ENCODE peak calls at places on chromosomes 11 and 22, in four cellular contexts. M, T, R and G are unnamed samples.

GRCh38 chr11:122633219-122633829 is 22.2 kb upstream of the UBASH3B start:
- DNase-seq in M (peak), T (no peak), R (no peak), G (no peak)

GRCh38 chr22:38315801-38316339 is 1.4 kb downstream of the CSNK1E start:
- DNase-seq in M (no peak), T (no peak), R (no peak), G (no peak)

GRCh38 chr11:48052183-48053040 is 72.1 kb downstream of the PTPRJ start:
- DNase-seq in M (no peak), T (peak), R (no peak), G (no peak)

GRCh38 chr22:40237241-40237640 is 59.5 kb downstream of the TNRC6B start:
- DNase-seq in T (no peak), M (no peak), R (no peak), G (no peak)

GRCh38 chr11:71420455-71421241 is 27.5 kb downstream of the DHCR7 start:
- DNase-seq in R (no peak), T (no peak), M (peak), G (no peak)

GRCh38 chr22:50711446-50712340 is 26.3 kb upstream of the ACR start:
- DNase-seq in T (peak), R (no peak), M (no peak), G (no peak)

GRCh38 chr22:38115423-38116205 is 5.1 kb upstream of the BAIAP2L2 start:
- DNase-seq in T (no peak), R (no peak), M (no peak), G (no peak)

GRCh38 chr22:37880668-37881440 is 25.2 kb upstream of the MICALL1 start:
- DNase-seq in R (no peak), M (no peak), T (no peak), G (no peak)

GRCh38 chr11:93585758-93586157 is 42.6 kb upstream of the SMCO4 start:
- DNase-seq in T (no peak), R (no peak), M (peak), G (no peak)

GRCh38 chr22:36881504-36882245 is 20.9 kb downstream of the NCF4 start:
- DNase-seq in T (no peak), M (no peak), R (no peak), G (no peak)

DNA sequence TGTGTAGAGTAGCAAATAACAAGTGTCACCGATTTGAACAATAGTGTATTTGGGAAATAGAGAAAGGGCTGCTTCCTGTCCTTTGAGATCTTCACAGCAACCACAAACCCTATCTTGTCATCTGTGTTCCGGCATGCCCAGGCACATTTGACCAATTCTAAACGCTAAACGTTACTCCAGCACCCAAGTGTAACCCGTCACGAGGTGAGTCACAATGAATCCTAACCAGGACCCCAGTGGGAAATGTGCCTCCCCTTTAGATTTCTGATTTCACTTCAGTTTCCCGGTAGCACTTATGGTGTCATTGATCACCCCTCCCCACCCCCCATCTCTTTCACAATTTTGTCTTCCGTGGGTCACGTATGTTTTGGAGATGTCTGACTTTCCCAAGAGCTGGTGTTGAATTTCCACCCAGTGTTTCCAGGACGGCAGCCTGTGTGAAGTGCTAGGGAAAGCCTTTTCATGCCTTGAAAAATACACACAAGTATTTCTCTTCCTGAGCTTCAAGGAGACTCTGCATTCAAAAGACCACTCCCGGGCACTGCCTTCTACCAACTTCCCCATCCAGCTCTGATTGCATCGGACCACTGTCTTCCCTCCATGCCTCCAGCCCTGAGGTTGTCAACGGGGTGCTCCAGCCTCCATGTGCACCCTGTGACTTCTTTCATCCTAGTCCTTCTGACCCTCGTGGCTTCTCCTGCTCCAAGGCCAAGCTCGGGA is 10.5 kb upstream of the C11orf24 start:
- DNase-seq in T (no peak), R (peak), M (no peak), G (no peak)
- H3K4me3 ChIP-seq in T (no peak), R (no peak), M (no peak), G (no peak)

GRCh38 chr11:59602432-59602831 is 13.1 kb downstream of the OSBP start:
- DNase-seq in R (no peak), M (no peak), T (no peak), G (no peak)
- TF ChIP-seq CTCF in R (no peak), M (no peak), T (no peak), G (no peak)

GRCh38 chr22:23763579-23764331 is 965 bp downstream of the C22orf15 start:
- DNase-seq in T (peak), M (no peak), R (no peak), G (no peak)

GRCh38 chr22:23762866-23763578 is at the start of gene C22orf15:
- DNase-seq in R (no peak), T (no peak), M (no peak), G (no peak)

GRCh38 chr22:23767673-23768548 is at the start of gene CHCHD10:
- DNase-seq in T (peak), R (peak), M (peak), G (no peak)

GRCh38 chr22:23767303-23767672 is 484 bp downstream of the CHCHD10 start:
- DNase-seq in T (no peak), R (no peak), M (no peak), G (no peak)

DNA sequence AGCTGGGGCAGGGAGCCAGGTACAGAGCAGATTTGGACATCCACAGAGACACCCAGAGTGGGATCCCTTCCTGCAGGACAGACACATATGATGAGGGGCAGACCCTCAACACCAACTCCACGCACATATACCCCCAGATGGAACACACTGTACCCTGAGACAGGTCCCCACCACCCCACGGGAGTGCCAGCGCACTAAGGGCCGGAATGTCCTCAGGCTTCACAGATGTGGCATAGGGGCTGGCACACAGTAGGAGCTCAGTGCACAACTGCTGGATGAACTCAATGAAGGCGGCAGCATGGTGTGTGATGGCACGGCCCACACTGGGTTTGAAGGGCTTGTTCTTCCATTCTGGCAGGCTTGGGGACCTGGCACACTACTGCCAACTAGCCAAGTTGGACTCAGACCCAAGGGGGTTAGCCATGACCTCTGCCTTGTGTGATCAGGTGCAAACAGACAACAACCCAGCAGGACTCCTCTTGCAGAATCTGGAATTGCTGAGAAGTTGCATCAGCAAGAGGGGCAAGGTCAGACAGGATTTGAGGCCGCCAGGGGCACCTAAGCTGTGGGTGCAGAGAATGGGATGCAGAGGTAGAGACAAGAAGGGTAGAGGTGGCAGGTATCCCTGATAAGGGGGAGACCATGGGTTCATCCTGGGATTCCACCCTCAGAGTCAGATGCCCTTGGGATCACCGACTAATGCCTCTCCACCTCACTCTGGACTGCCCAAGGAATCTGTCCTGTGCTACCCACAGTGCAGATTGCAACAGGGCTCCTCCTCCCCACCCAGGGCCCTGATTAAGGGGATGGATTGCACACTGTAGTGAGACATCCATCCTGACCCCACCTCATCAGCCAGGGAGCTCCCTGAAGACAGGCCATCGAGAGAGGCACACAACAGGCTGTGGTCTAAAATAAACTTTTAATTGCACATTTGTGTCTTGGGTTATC is 2.4 kb downstream of the C22orf15 start:
- DNase-seq in M (no peak), T (no peak), R (no peak), G (no peak)
- H3K4me3 ChIP-seq in M (no peak), T (no peak), R (no peak), G (no peak)

DNA sequence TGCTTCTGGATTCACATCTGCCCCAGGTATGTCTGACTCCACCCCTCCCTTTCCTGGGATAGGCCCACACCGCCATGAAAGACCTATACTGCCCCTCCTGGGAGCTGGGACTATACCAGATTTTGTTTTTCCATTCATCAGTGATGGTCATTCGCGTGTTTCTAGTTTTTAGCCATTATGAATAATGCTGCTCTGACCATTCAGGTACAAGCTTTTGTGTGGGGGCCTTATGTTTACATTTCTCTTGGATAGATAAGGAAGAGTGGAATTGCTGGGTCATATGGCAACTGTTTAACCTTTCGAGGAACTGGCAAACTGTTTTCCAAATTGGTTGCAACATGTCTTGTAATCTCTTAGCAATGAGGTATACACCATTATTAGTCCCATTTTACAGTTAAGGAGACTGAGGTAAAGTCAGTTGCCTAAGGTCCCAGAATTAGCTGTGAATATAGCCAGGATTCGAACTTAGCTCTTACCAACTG is 1.2 kb upstream of the TBC1D10A start:
- DNase-seq in M (no peak), R (no peak), T (no peak), G (no peak)
- TF ChIP-seq CTCF in M (no peak), R (no peak), T (peak), G (no peak)

DNA sequence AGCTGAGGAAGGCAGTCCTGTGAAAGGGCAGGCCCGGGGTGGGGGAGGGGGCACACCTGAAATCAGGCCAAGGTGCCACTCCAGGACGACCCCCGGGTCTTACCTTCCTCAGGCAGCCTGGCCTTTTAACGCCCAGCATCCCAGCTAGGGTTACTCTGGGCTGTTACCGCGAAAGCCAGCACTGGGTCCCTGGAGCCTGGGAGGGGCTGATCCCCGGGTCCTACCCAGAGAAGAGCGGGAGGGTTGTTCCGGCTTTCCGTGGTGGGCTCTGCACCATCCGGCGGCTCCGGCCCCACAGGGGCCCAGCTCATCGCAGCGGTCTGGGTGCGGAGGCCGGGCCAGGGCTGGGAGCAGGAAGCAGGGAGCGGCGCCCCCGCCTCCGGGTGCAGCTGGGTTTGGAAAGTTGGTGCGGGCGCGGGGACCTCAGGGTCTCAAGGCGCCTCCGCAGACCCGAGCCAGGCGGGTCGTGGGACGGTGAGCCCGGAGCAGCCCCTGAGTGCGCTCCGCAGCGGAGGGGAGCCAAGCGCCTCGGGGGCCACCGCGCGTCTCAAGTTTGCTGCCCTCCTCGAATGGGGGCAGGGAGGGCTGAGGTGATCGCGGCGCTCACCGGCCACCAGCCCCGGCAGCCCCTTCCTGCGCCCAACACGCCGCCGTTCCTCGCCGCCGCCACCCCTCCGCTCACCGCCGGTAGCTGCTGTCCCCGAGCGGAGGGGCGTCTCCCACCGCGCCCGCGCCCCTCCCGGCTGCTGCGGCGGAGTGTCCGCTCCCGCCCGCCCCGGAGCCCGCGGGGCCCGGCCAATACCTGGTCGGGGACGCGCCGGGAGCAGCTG is 831 bp downstream of the CHST1 start:
- DNase-seq in R (no peak), M (no peak), T (no peak), G (no peak)
- H3K4me3 ChIP-seq in R (peak), M (peak), T (peak), G (peak)

DNA sequence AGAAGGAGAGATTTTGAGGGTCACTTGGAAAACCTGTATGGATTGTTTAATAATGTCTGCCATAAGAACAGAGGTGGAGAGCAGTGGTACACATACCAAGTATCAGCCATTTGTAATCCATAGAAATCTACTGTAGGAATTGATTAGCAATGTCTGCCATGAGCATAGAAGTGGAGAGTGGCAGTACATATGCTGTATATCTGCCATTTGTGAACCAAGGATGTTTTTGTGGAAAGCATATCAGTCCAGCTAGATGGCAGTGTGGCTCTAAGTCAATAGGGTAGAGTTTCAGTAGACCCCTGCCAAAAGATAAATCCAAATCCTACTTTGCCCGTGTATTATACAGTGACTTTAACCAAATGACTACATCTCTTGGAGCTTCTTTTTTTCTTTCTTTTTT is 82.9 kb upstream of the SEZ6L start:
- DNase-seq in R (no peak), M (no peak), T (no peak), G (no peak)
- TF ChIP-seq CTCF in R (no peak), M (no peak), T (no peak), G (no peak)

GRCh38 chr11:111978028-111978771 is 41.1 kb downstream of the DIXDC1 start:
- DNase-seq in T (no peak), M (no peak), R (peak), G (peak)
- H3K4me3 ChIP-seq in T (peak), M (no peak), R (peak), G (peak)

GRCh38 chr11:35964846-35965245 is 21.0 kb downstream of the LDLRAD3 start:
- DNase-seq in R (no peak), M (no peak), T (no peak), G (no peak)

GRCh38 chr11:35969089-35970046 is 25.5 kb downstream of the LDLRAD3 start:
- DNase-seq in R (no peak), M (no peak), T (peak), G (peak)

GRCh38 chr11:35968386-35969088 is 24.7 kb downstream of the LDLRAD3 start:
- DNase-seq in T (no peak), M (no peak), R (no peak), G (no peak)

GRCh38 chr11:35963911-35964310 is 20.0 kb downstream of the LDLRAD3 start:
- DNase-seq in M (no peak), T (no peak), R (no peak), G (no peak)

GRCh38 chr11:35967042-35967441 is 23.2 kb downstream of the LDLRAD3 start:
- DNase-seq in M (no peak), R (no peak), T (no peak), G (no peak)
- TF ChIP-seq CTCF in M (no peak), R (no peak), T (no peak), G (no peak)